ENCODE peak calls at places on chromosomes 3 and 15, in seven cellular contexts. A is stomach, U is naive B cell, H is GM23338, X is LoVo, M is ureter, Z is C1 segment of cervical spinal cord. B is an unnamed sample.

GRCh38 chr3:111072016-111072891 is 638 bp downstream of the NECTIN3 start:
- DNase-seq in A (peak; percentile 48), U (no peak), H (peak; percentile 77), X (peak; percentile 33), M (peak; percentile 46), Z (peak; percentile 67), B (peak; percentile 37)

GRCh38 chr3:4492240-4493007 is 724 bp upstream of the ITPR1 start:
- DNase-seq in A (peak; percentile 62), U (peak; percentile 39), H (peak; percentile 79), X (peak; percentile 66), M (peak; percentile 56), Z (peak; percentile 30), B (peak; percentile 31)

GRCh38 chr15:35696767-35697231 is 150.8 kb upstream of the DPH6 start:
- DNase-seq in A (no peak), U (no peak), H (peak; percentile 28), X (peak; percentile 34), M (no peak), Z (no peak), B (peak; percentile 63)

GRCh38 chr3:194139977-194140351 is 4.0 kb downstream of the HES1 start:
- DNase-seq in A (no peak), U (no peak), H (no peak), X (no peak), M (no peak), Z (no peak), B (peak; percentile 50)

GRCh38 chr3:43783987-43784639 is 93.4 kb downstream of the ABHD5 start:
- DNase-seq in A (no peak), U (no peak), H (no peak), X (no peak), M (no peak), Z (no peak), B (no peak)

GRCh38 chr3:194140520-194141414 is 4.8 kb downstream of the HES1 start:
- DNase-seq in A (peak; percentile 48), U (no peak), H (peak; percentile 93), X (no peak), M (peak; percentile 68), Z (no peak), B (peak; percentile 55)

GRCh38 chr15:51803961-51804360 is 25.5 kb upstream of the TMOD3 start:
- DNase-seq in A (no peak), U (no peak), H (no peak), X (no peak), M (no peak), Z (no peak), B (no peak)

GRCh38 chr3:67377299-67377698 is 277.1 kb downstream of the SUCLG2 start:
- DNase-seq in A (no peak), U (no peak), H (peak; percentile 35), X (no peak), M (no peak), Z (no peak), B (no peak)

GRCh38 chr3:71247221-71247947 is 336.1 kb downstream of the FOXP1 start:
- DNase-seq in A (no peak), U (no peak), H (peak; percentile 70), X (no peak), M (no peak), Z (no peak), B (peak; percentile 61)

GRCh38 chr3:175731543-175731942 is 872.4 kb downstream of the NAALADL2 start:
- DNase-seq in A (no peak), U (no peak), H (no peak), X (no peak), M (no peak), Z (no peak), B (no peak)